ENCODE peak calls at places on chromosomes 1 and 21, in ten cellular contexts. N, L, M, S, I, V, J, G, R and E are unnamed samples.

GRCh38 chr1:112937495-112937894 is 18.5 kb downstream of the SLC16A1 start:
- DNase-seq in N (no peak), L (no peak), M (no peak), S (no peak), I (no peak), V (no peak), J (no peak), G (no peak), R (no peak), E (no peak)

GRCh38 chr1:62962794-62963776 is 179.2 kb downstream of the ATG4C start:
- DNase-seq in N (peak), L (no peak), M (peak), S (peak), I (no peak), V (peak), J (peak), G (peak), R (peak), E (no peak)

GRCh38 chr1:203537806-203538464 is 44.0 kb downstream of the OPTC start:
- DNase-seq in N (peak), L (no peak), M (peak), S (no peak), I (peak), V (no peak), J (peak), G (peak), R (peak), E (no peak)

GRCh38 chr1:62774971-62775578 is 8.9 kb upstream of the ATG4C start:
- DNase-seq in N (no peak), L (no peak), M (no peak), S (no peak), I (no peak), V (no peak), J (no peak), G (no peak), R (no peak), E (no peak)

GRCh38 chr1:211783897-211784296 is 46.7 kb downstream of the LPGAT1 start:
- DNase-seq in N (no peak), L (no peak), M (no peak), S (no peak), I (no peak), V (no peak), J (no peak), G (no peak), R (peak), E (no peak)

GRCh38 chr1:26694185-26694572 is 1.6 kb upstream of the ARID1A start:
- DNase-seq in N (no peak), L (no peak), M (no peak), S (no peak), I (no peak), V (no peak), J (no peak), G (no peak), R (no peak), E (no peak)

GRCh38 chr21:34807881-34808568 is 139.2 kb downstream of the CLIC6 start:
- DNase-seq in N (peak), L (peak), M (no peak), S (no peak), I (peak), V (peak), J (peak), G (peak), R (no peak), E (peak)

GRCh38 chr1:61050541-61051454 is 31.6 kb upstream of the NFIA start:
- DNase-seq in N (no peak), L (no peak), M (peak), S (peak), I (no peak), V (no peak), J (peak), G (peak), R (peak), E (no peak)

GRCh38 chr1:206455320-206455680 is 15.0 kb upstream of the IKBKE start:
- DNase-seq in N (no peak), L (no peak), M (no peak), S (no peak), I (no peak), V (no peak), J (no peak), G (no peak), R (no peak), E (no peak)

GRCh38 chr1:172585348-172585747 is 52.4 kb downstream of the SUCO start:
- DNase-seq in N (peak), L (peak), M (no peak), S (no peak), I (peak), V (no peak), J (no peak), G (peak), R (no peak), E (no peak)

GRCh38 chr21:35896060-35896459 is 164.3 kb downstream of the SETD4 start:
- DNase-seq in N (no peak), L (no peak), M (no peak), S (no peak), I (no peak), V (no peak), J (no peak), G (no peak), R (no peak), E (no peak)

GRCh38 chr1:207839083-207839413 is 71.9 kb downstream of the CD34 start:
- DNase-seq in N (no peak), L (no peak), M (no peak), S (no peak), I (no peak), V (no peak), J (no peak), G (no peak), R (no peak), E (no peak)

GRCh38 chr21:32411366-32412161 is 942 bp upstream of the EVA1C start:
- DNase-seq in N (peak), L (no peak), M (peak), S (peak), I (no peak), V (no peak), J (peak), G (peak), R (peak), E (no peak)

GRCh38 chr1:56496861-56497772 is 82.2 kb downstream of the PLPP3 start:
- DNase-seq in N (no peak), L (no peak), M (no peak), S (no peak), I (no peak), V (no peak), J (no peak), G (no peak), R (no peak), E (no peak)

GRCh38 chr1:19036049-19036546 is 79.6 kb upstream of the IFFO2 start:
- DNase-seq in N (no peak), L (no peak), M (peak), S (no peak), I (no peak), V (no peak), J (no peak), G (no peak), R (no peak), E (no peak)

DNA sequence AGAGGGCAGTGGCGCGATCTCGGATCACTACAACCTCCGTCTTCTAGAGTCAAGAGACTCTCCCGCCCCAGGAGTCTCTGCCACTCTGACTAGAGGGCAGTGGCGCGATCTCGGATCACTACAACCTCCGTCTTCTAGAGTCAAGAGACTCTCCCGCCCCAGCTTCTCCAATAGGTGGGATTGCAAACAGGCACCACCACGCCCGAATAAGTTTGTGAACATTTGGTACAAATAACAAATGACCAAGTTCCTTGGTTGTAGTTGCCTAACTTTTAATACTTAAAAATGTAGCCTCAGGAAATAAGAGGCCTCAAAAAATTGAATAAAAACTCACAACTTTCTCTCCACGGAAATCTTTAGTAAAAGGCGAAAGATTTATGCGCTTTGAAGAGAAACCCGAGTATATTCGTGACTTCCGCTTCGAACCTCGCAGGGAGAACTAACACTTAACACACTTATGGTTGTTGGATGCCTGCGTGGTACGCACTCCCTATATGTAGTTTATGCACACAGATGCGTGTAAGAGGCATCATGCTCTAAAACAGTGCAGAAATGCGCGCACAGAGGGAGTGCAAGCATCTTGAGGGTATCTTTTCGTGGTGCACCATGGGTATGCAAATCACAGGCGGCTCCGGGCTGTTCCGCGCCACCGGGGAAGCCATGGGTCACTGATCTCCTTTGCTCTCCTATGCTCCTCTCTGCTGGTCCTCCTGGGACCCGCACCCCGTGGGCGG is 11.4 kb downstream of the BTBD19 start:
- DNase-seq in N (peak), L (peak), M (peak), S (peak), I (peak), V (peak), J (peak), G (peak), R (peak), E (peak)
- TF ChIP-seq CTCF in N (peak), L (no peak), M (no peak), S (no peak), I (no peak), V (peak), J (no peak), G (no peak), R (peak), E (peak)

GRCh38 chr1:228233136-228233535 is 25.3 kb downstream of the OBSCN start:
- DNase-seq in N (no peak), L (no peak), M (no peak), S (no peak), I (no peak), V (no peak), J (no peak), G (no peak), R (no peak), E (no peak)

GRCh38 chr1:228238461-228238860 is 30.6 kb downstream of the OBSCN start:
- DNase-seq in N (no peak), L (no peak), M (no peak), S (no peak), I (no peak), V (no peak), J (no peak), G (no peak), R (no peak), E (no peak)

GRCh38 chr1:228240411-228241240 is 32.8 kb downstream of the OBSCN start:
- DNase-seq in N (no peak), L (no peak), M (no peak), S (no peak), I (peak), V (no peak), J (no peak), G (no peak), R (no peak), E (no peak)

GRCh38 chr1:228238007-228238406 is 30.2 kb downstream of the OBSCN start:
- DNase-seq in N (no peak), L (no peak), M (no peak), S (no peak), I (no peak), V (no peak), J (no peak), G (no peak), R (no peak), E (no peak)

DNA sequence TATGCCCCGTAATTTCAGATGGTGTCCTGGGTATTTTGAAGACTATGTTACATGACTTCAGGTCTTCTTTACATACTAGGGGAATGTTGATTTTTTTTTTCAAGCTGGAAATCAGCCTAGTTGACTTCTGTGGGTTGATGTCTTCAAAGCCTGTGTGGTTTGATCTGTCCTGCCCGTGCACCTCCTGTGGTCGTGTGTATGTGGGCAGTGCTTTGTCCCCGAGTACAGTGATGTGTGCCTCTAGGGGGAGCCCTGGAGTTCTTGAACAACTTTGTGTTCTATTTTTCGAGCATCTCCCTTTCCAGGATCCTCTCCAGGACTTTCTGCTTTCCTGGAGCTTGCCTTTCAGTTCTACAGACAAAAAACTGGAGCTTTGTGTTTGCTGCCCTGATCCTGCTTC is 28.9 kb downstream of the OBSCN start:
- DNase-seq in N (peak), L (no peak), M (no peak), S (peak), I (no peak), V (no peak), J (peak), G (peak), R (peak), E (no peak)
- TF ChIP-seq CTCF in N (peak), L (peak), M (no peak), S (peak), I (peak), V (peak), J (peak), G (peak), R (peak), E (peak)

GRCh38 chr1:111738436-111739221 is 566 bp downstream of the INKA2 start:
- DNase-seq in N (peak), L (no peak), M (peak), S (peak), I (peak), V (no peak), J (peak), G (peak), R (peak), E (peak)
- TF ChIP-seq CTCF in N (no peak), L (no peak), M (no peak), S (no peak), I (no peak), V (no peak), J (no peak), G (no peak), R (no peak), E (no peak)

DNA sequence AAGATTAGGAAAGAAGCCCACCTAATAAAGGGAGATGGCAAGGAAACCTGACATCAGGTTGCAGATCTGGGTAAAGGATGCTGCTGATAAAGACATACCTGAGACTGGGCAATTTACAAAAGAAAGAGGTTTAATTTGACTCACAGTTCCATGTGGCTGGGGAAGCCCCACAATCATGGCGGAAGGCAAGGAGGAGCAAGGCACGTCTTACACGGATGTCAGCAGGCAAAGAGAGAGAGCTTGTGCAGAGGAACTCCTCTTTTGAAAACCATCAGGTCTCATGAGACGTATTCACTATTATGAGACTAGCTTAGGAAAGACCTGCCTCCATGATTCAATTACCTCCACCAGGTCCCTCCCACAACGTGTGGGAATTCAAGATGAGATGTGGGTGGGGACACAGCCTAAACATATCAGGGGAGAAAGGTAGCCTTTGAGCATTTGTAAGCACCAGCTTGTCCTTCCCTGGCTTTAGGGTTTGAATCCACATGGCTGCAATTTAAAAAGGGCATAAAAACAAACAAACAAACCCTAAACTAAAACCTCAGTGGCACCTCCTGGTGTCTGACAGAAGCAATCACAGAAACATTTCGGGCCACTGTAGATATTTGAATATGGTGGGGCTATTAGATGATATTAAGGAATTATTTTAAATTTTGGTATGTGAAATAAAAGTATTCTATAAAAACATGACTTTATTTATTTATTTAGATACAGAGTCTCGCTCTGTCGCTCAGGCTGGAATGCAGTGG is 33.1 kb downstream of the SLC2A7 start:
- DNase-seq in N (no peak), L (no peak), M (no peak), S (no peak), I (no peak), V (no peak), J (no peak), G (no peak), R (no peak), E (no peak)
- TF ChIP-seq CTCF in N (peak), L (no peak), M (no peak), S (peak), I (peak), V (peak), J (no peak), G (peak), R (no peak), E (peak)

GRCh38 chr1:229452956-229453801 is 19.3 kb upstream of the ACTA1 start:
- DNase-seq in N (peak), L (no peak), M (no peak), S (no peak), I (no peak), V (no peak), J (no peak), G (peak), R (no peak), E (no peak)
- TF ChIP-seq CTCF in N (peak), L (peak), M (peak), S (no peak), I (peak), V (peak), J (no peak), G (peak), R (no peak), E (peak)

GRCh38 chr21:21174676-21175075 is 176.5 kb downstream of the NCAM2 start:
- DNase-seq in N (no peak), L (no peak), M (no peak), S (no peak), I (no peak), V (no peak), J (no peak), G (no peak), R (no peak), E (no peak)
- TF ChIP-seq CTCF in N (no peak), L (no peak), M (no peak), S (no peak), I (no peak), V (no peak), J (no peak), G (no peak), R (no peak), E (no peak)

GRCh38 chr1:35558374-35559316 is 1.0 kb downstream of the NCDN start:
- DNase-seq in N (no peak), L (no peak), M (no peak), S (no peak), I (no peak), V (no peak), J (no peak), G (peak), R (no peak), E (no peak)
- TF ChIP-seq CTCF in N (no peak), L (peak), M (no peak), S (no peak), I (no peak), V (peak), J (no peak), G (no peak), R (no peak), E (peak)